ENCODE peak calls at places on chromosomes 6 and 20, in eight cellular contexts. One of them, this sample, is unnamed.

GRCh38 chr20:34549291-34549928 is 9.1 kb upstream of the MAP1LC3A start:
- DNase-seq in brain microvascular endothelial cell: no peak
- DNase-seq in aorta: no peak
- DNase-seq in uterus: no peak
- DNase-seq in stimulated activated CD4-positive, alpha-beta T cell treated with anti-CD3 and anti-CD28 coated beads, Interleukin-1b, Interleukin-23, amount 100 ng/mL, for 24 hours: no peak
- DNase-seq in activated naive CD8-positive, alpha-beta T cell treated with anti-CD3 and anti-CD28 coated beads, Interleukin-2, amount 10 ng/mL, durations not matched to agents 7 days and 5 days: no peak
- DNase-seq in NCI-H2171: no peak
- DNase-seq in T-helper 17 cell: no peak
- DNase-seq in this sample: no peak

GRCh38 chr20:4234128-4234527 is 218.8 kb upstream of the RNF24 start:
- DNase-seq in T-helper 17 cell: no peak
- DNase-seq in aorta: peak; percentile 89
- DNase-seq in uterus: peak; percentile 74
- DNase-seq in NCI-H2171: no peak
- DNase-seq in activated naive CD8-positive, alpha-beta T cell treated with anti-CD3 and anti-CD28 coated beads, Interleukin-2, amount 10 ng/mL, durations not matched to agents 7 days and 5 days: no peak
- DNase-seq in brain microvascular endothelial cell: peak; percentile 53
- DNase-seq in stimulated activated CD4-positive, alpha-beta T cell treated with anti-CD3 and anti-CD28 coated beads, Interleukin-1b, Interleukin-23, amount 100 ng/mL, for 24 hours: no peak
- DNase-seq in this sample: no peak

GRCh38 chr6:112800916-112801315 is 453.8 kb downstream of the RFPL4B start:
- DNase-seq in brain microvascular endothelial cell: no peak
- DNase-seq in NCI-H2171: no peak
- DNase-seq in T-helper 17 cell: no peak
- DNase-seq in stimulated activated CD4-positive, alpha-beta T cell treated with anti-CD3 and anti-CD28 coated beads, Interleukin-1b, Interleukin-23, amount 100 ng/mL, for 24 hours: no peak
- DNase-seq in uterus: no peak
- DNase-seq in aorta: no peak
- DNase-seq in activated naive CD8-positive, alpha-beta T cell treated with anti-CD3 and anti-CD28 coated beads, Interleukin-2, amount 10 ng/mL, durations not matched to agents 7 days and 5 days: no peak
- DNase-seq in this sample: no peak

GRCh38 chr6:70411542-70411941 is 1.8 kb upstream of the FAM135A start:
- DNase-seq in stimulated activated CD4-positive, alpha-beta T cell treated with anti-CD3 and anti-CD28 coated beads, Interleukin-1b, Interleukin-23, amount 100 ng/mL, for 24 hours: no peak
- DNase-seq in aorta: no peak
- DNase-seq in NCI-H2171: no peak
- DNase-seq in brain microvascular endothelial cell: no peak
- DNase-seq in T-helper 17 cell: no peak
- DNase-seq in uterus: no peak
- DNase-seq in activated naive CD8-positive, alpha-beta T cell treated with anti-CD3 and anti-CD28 coated beads, Interleukin-2, amount 10 ng/mL, durations not matched to agents 7 days and 5 days: no peak
- DNase-seq in this sample: no peak

GRCh38 chr20:57047281-57048026 is 219.0 kb downstream of the BMP7 start:
- DNase-seq in T-helper 17 cell: no peak
- DNase-seq in uterus: no peak
- DNase-seq in NCI-H2171: no peak
- DNase-seq in aorta: no peak
- DNase-seq in stimulated activated CD4-positive, alpha-beta T cell treated with anti-CD3 and anti-CD28 coated beads, Interleukin-1b, Interleukin-23, amount 100 ng/mL, for 24 hours: no peak
- DNase-seq in activated naive CD8-positive, alpha-beta T cell treated with anti-CD3 and anti-CD28 coated beads, Interleukin-2, amount 10 ng/mL, durations not matched to agents 7 days and 5 days: no peak
- DNase-seq in brain microvascular endothelial cell: no peak
- DNase-seq in this sample: no peak

GRCh38 chr20:11305406-11305805 is 612.3 kb upstream of the BTBD3 start:
- DNase-seq in aorta: no peak
- DNase-seq in T-helper 17 cell: no peak
- DNase-seq in stimulated activated CD4-positive, alpha-beta T cell treated with anti-CD3 and anti-CD28 coated beads, Interleukin-1b, Interleukin-23, amount 100 ng/mL, for 24 hours: no peak
- DNase-seq in activated naive CD8-positive, alpha-beta T cell treated with anti-CD3 and anti-CD28 coated beads, Interleukin-2, amount 10 ng/mL, durations not matched to agents 7 days and 5 days: no peak
- DNase-seq in brain microvascular endothelial cell: no peak
- DNase-seq in uterus: no peak
- DNase-seq in NCI-H2171: no peak
- DNase-seq in this sample: no peak

GRCh38 chr20:61288331-61288784 is 36.3 kb downstream of the CDH4 start:
- DNase-seq in activated naive CD8-positive, alpha-beta T cell treated with anti-CD3 and anti-CD28 coated beads, Interleukin-2, amount 10 ng/mL, durations not matched to agents 7 days and 5 days: no peak
- DNase-seq in stimulated activated CD4-positive, alpha-beta T cell treated with anti-CD3 and anti-CD28 coated beads, Interleukin-1b, Interleukin-23, amount 100 ng/mL, for 24 hours: no peak
- DNase-seq in NCI-H2171: no peak
- DNase-seq in uterus: no peak
- DNase-seq in brain microvascular endothelial cell: no peak
- DNase-seq in T-helper 17 cell: no peak
- DNase-seq in aorta: peak; percentile 69
- DNase-seq in this sample: no peak

GRCh38 chr6:130575971-130576370 is 210.2 kb downstream of the TMEM200A start:
- DNase-seq in NCI-H2171: no peak
- DNase-seq in brain microvascular endothelial cell: no peak
- DNase-seq in uterus: no peak
- DNase-seq in stimulated activated CD4-positive, alpha-beta T cell treated with anti-CD3 and anti-CD28 coated beads, Interleukin-1b, Interleukin-23, amount 100 ng/mL, for 24 hours: no peak
- DNase-seq in aorta: no peak
- DNase-seq in T-helper 17 cell: no peak
- DNase-seq in activated naive CD8-positive, alpha-beta T cell treated with anti-CD3 and anti-CD28 coated beads, Interleukin-2, amount 10 ng/mL, durations not matched to agents 7 days and 5 days: peak; percentile 77
- DNase-seq in this sample: no peak

GRCh38 chr6:31781244-31782125 is 4.4 kb upstream of the VWA7 start:
- DNase-seq in T-helper 17 cell: no peak
- DNase-seq in activated naive CD8-positive, alpha-beta T cell treated with anti-CD3 and anti-CD28 coated beads, Interleukin-2, amount 10 ng/mL, durations not matched to agents 7 days and 5 days: no peak
- DNase-seq in brain microvascular endothelial cell: no peak
- DNase-seq in aorta: no peak
- DNase-seq in uterus: no peak
- DNase-seq in stimulated activated CD4-positive, alpha-beta T cell treated with anti-CD3 and anti-CD28 coated beads, Interleukin-1b, Interleukin-23, amount 100 ng/mL, for 24 hours: no peak
- DNase-seq in NCI-H2171: no peak
- DNase-seq in this sample: no peak

GRCh38 chr6:150336299-150336698 is 32.5 kb upstream of the IYD start:
- DNase-seq in activated naive CD8-positive, alpha-beta T cell treated with anti-CD3 and anti-CD28 coated beads, Interleukin-2, amount 10 ng/mL, durations not matched to agents 7 days and 5 days: no peak
- DNase-seq in brain microvascular endothelial cell: peak; percentile 17
- DNase-seq in aorta: no peak
- DNase-seq in stimulated activated CD4-positive, alpha-beta T cell treated with anti-CD3 and anti-CD28 coated beads, Interleukin-1b, Interleukin-23, amount 100 ng/mL, for 24 hours: no peak
- DNase-seq in NCI-H2171: no peak
- DNase-seq in T-helper 17 cell: no peak
- DNase-seq in uterus: no peak
- DNase-seq in this sample: peak; percentile 70

GRCh38 chr6:102402635-102403329 is 1009.3 kb downstream of the GRIK2 start:
- DNase-seq in stimulated activated CD4-positive, alpha-beta T cell treated with anti-CD3 and anti-CD28 coated beads, Interleukin-1b, Interleukin-23, amount 100 ng/mL, for 24 hours: no peak
- DNase-seq in uterus: no peak
- DNase-seq in activated naive CD8-positive, alpha-beta T cell treated with anti-CD3 and anti-CD28 coated beads, Interleukin-2, amount 10 ng/mL, durations not matched to agents 7 days and 5 days: no peak
- DNase-seq in NCI-H2171: no peak
- DNase-seq in brain microvascular endothelial cell: no peak
- DNase-seq in aorta: no peak
- DNase-seq in T-helper 17 cell: no peak
- DNase-seq in this sample: no peak

GRCh38 chr6:99868074-99868702 is 125.8 kb downstream of the MCHR2 start:
- DNase-seq in NCI-H2171: peak; percentile 59
- DNase-seq in brain microvascular endothelial cell: peak; percentile 68
- DNase-seq in aorta: peak; percentile 90
- DNase-seq in uterus: peak; percentile 21
- DNase-seq in activated naive CD8-positive, alpha-beta T cell treated with anti-CD3 and anti-CD28 coated beads, Interleukin-2, amount 10 ng/mL, durations not matched to agents 7 days and 5 days: peak; percentile 74
- DNase-seq in T-helper 17 cell: peak; percentile 33
- DNase-seq in stimulated activated CD4-positive, alpha-beta T cell treated with anti-CD3 and anti-CD28 coated beads, Interleukin-1b, Interleukin-23, amount 100 ng/mL, for 24 hours: peak; percentile 48
- DNase-seq in this sample: peak; percentile 38

GRCh38 chr6:6681443-6681842 is 92.9 kb downstream of the LY86 start:
- DNase-seq in activated naive CD8-positive, alpha-beta T cell treated with anti-CD3 and anti-CD28 coated beads, Interleukin-2, amount 10 ng/mL, durations not matched to agents 7 days and 5 days: no peak
- DNase-seq in T-helper 17 cell: no peak
- DNase-seq in stimulated activated CD4-positive, alpha-beta T cell treated with anti-CD3 and anti-CD28 coated beads, Interleukin-1b, Interleukin-23, amount 100 ng/mL, for 24 hours: no peak
- DNase-seq in brain microvascular endothelial cell: no peak
- DNase-seq in uterus: no peak
- DNase-seq in aorta: no peak
- DNase-seq in NCI-H2171: no peak
- DNase-seq in this sample: no peak

GRCh38 chr6:98976674-98977365 is 29.1 kb upstream of the FBXL4 start:
- DNase-seq in T-helper 17 cell: no peak
- DNase-seq in brain microvascular endothelial cell: no peak
- DNase-seq in NCI-H2171: no peak
- DNase-seq in uterus: no peak
- DNase-seq in aorta: no peak
- DNase-seq in stimulated activated CD4-positive, alpha-beta T cell treated with anti-CD3 and anti-CD28 coated beads, Interleukin-1b, Interleukin-23, amount 100 ng/mL, for 24 hours: no peak
- DNase-seq in activated naive CD8-positive, alpha-beta T cell treated with anti-CD3 and anti-CD28 coated beads, Interleukin-2, amount 10 ng/mL, durations not matched to agents 7 days and 5 days: no peak
- DNase-seq in this sample: no peak

GRCh38 chr6:147699637-147700036 is 191.1 kb downstream of the SAMD5 start:
- DNase-seq in uterus: no peak
- DNase-seq in activated naive CD8-positive, alpha-beta T cell treated with anti-CD3 and anti-CD28 coated beads, Interleukin-2, amount 10 ng/mL, durations not matched to agents 7 days and 5 days: no peak
- DNase-seq in brain microvascular endothelial cell: peak; percentile 64
- DNase-seq in aorta: no peak
- DNase-seq in NCI-H2171: no peak
- DNase-seq in stimulated activated CD4-positive, alpha-beta T cell treated with anti-CD3 and anti-CD28 coated beads, Interleukin-1b, Interleukin-23, amount 100 ng/mL, for 24 hours: no peak
- DNase-seq in T-helper 17 cell: no peak
- DNase-seq in this sample: peak; percentile 35

GRCh38 chr6:111737065-111737521 is 131.4 kb upstream of the TRAF3IP2 start:
- DNase-seq in brain microvascular endothelial cell: no peak
- DNase-seq in aorta: no peak
- DNase-seq in activated naive CD8-positive, alpha-beta T cell treated with anti-CD3 and anti-CD28 coated beads, Interleukin-2, amount 10 ng/mL, durations not matched to agents 7 days and 5 days: no peak
- DNase-seq in uterus: no peak
- DNase-seq in stimulated activated CD4-positive, alpha-beta T cell treated with anti-CD3 and anti-CD28 coated beads, Interleukin-1b, Interleukin-23, amount 100 ng/mL, for 24 hours: no peak
- DNase-seq in NCI-H2171: no peak
- DNase-seq in T-helper 17 cell: no peak
- DNase-seq in this sample: no peak

GRCh38 chr20:64101731-64102621 is 5.4 kb downstream of the NPBWR2 start:
- DNase-seq in aorta: peak; percentile 80
- DNase-seq in activated naive CD8-positive, alpha-beta T cell treated with anti-CD3 and anti-CD28 coated beads, Interleukin-2, amount 10 ng/mL, durations not matched to agents 7 days and 5 days: peak; percentile 87
- DNase-seq in stimulated activated CD4-positive, alpha-beta T cell treated with anti-CD3 and anti-CD28 coated beads, Interleukin-1b, Interleukin-23, amount 100 ng/mL, for 24 hours: peak; percentile 46
- DNase-seq in brain microvascular endothelial cell: no peak
- DNase-seq in T-helper 17 cell: peak; percentile 61
- DNase-seq in uterus: no peak
- DNase-seq in NCI-H2171: peak; percentile 81
- DNase-seq in this sample: no peak

GRCh38 chr20:59062057-59062456 is 19.5 kb upstream of the PRELID3B start:
- DNase-seq in stimulated activated CD4-positive, alpha-beta T cell treated with anti-CD3 and anti-CD28 coated beads, Interleukin-1b, Interleukin-23, amount 100 ng/mL, for 24 hours: no peak
- DNase-seq in uterus: no peak
- DNase-seq in NCI-H2171: no peak
- DNase-seq in brain microvascular endothelial cell: no peak
- DNase-seq in aorta: no peak
- DNase-seq in T-helper 17 cell: no peak
- DNase-seq in activated naive CD8-positive, alpha-beta T cell treated with anti-CD3 and anti-CD28 coated beads, Interleukin-2, amount 10 ng/mL, durations not matched to agents 7 days and 5 days: no peak
- DNase-seq in this sample: no peak

GRCh38 chr20:50126662-50127061 is 13.7 kb upstream of the UBE2V1 start:
- DNase-seq in stimulated activated CD4-positive, alpha-beta T cell treated with anti-CD3 and anti-CD28 coated beads, Interleukin-1b, Interleukin-23, amount 100 ng/mL, for 24 hours: no peak
- DNase-seq in activated naive CD8-positive, alpha-beta T cell treated with anti-CD3 and anti-CD28 coated beads, Interleukin-2, amount 10 ng/mL, durations not matched to agents 7 days and 5 days: no peak
- DNase-seq in uterus: no peak
- DNase-seq in brain microvascular endothelial cell: no peak
- DNase-seq in aorta: peak; percentile 20
- DNase-seq in T-helper 17 cell: no peak
- DNase-seq in NCI-H2171: peak; percentile 69
- DNase-seq in this sample: no peak

GRCh38 chr6:134698228-134698627 is 251.7 kb downstream of the ALDH8A1 start:
- DNase-seq in brain microvascular endothelial cell: no peak
- DNase-seq in aorta: no peak
- DNase-seq in uterus: no peak
- DNase-seq in stimulated activated CD4-positive, alpha-beta T cell treated with anti-CD3 and anti-CD28 coated beads, Interleukin-1b, Interleukin-23, amount 100 ng/mL, for 24 hours: no peak
- DNase-seq in NCI-H2171: no peak
- DNase-seq in T-helper 17 cell: no peak
- DNase-seq in activated naive CD8-positive, alpha-beta T cell treated with anti-CD3 and anti-CD28 coated beads, Interleukin-2, amount 10 ng/mL, durations not matched to agents 7 days and 5 days: no peak
- DNase-seq in this sample: no peak

GRCh38 chr6:106574729-106575458 is 54.4 kb downstream of the RTN4IP1 start:
- DNase-seq in uterus: no peak
- DNase-seq in stimulated activated CD4-positive, alpha-beta T cell treated with anti-CD3 and anti-CD28 coated beads, Interleukin-1b, Interleukin-23, amount 100 ng/mL, for 24 hours: no peak
- DNase-seq in activated naive CD8-positive, alpha-beta T cell treated with anti-CD3 and anti-CD28 coated beads, Interleukin-2, amount 10 ng/mL, durations not matched to agents 7 days and 5 days: no peak
- DNase-seq in brain microvascular endothelial cell: peak; percentile 45
- DNase-seq in aorta: no peak
- DNase-seq in T-helper 17 cell: no peak
- DNase-seq in NCI-H2171: no peak
- DNase-seq in this sample: no peak

GRCh38 chr6:47714802-47715201 is 16.4 kb downstream of the ADGRF4 start:
- DNase-seq in aorta: no peak
- DNase-seq in uterus: no peak
- DNase-seq in NCI-H2171: no peak
- DNase-seq in activated naive CD8-positive, alpha-beta T cell treated with anti-CD3 and anti-CD28 coated beads, Interleukin-2, amount 10 ng/mL, durations not matched to agents 7 days and 5 days: no peak
- DNase-seq in T-helper 17 cell: no peak
- DNase-seq in stimulated activated CD4-positive, alpha-beta T cell treated with anti-CD3 and anti-CD28 coated beads, Interleukin-1b, Interleukin-23, amount 100 ng/mL, for 24 hours: no peak
- DNase-seq in brain microvascular endothelial cell: no peak
- DNase-seq in this sample: no peak

GRCh38 chr20:11302436-11302835 is 615.3 kb upstream of the BTBD3 start:
- DNase-seq in stimulated activated CD4-positive, alpha-beta T cell treated with anti-CD3 and anti-CD28 coated beads, Interleukin-1b, Interleukin-23, amount 100 ng/mL, for 24 hours: no peak
- DNase-seq in NCI-H2171: no peak
- DNase-seq in brain microvascular endothelial cell: no peak
- DNase-seq in uterus: no peak
- DNase-seq in activated naive CD8-positive, alpha-beta T cell treated with anti-CD3 and anti-CD28 coated beads, Interleukin-2, amount 10 ng/mL, durations not matched to agents 7 days and 5 days: no peak
- DNase-seq in T-helper 17 cell: no peak
- DNase-seq in aorta: no peak
- DNase-seq in this sample: no peak

GRCh38 chr6:27263886-27264285 is 16.4 kb downstream of the PRSS16 start:
- DNase-seq in T-helper 17 cell: no peak
- DNase-seq in NCI-H2171: no peak
- DNase-seq in aorta: no peak
- DNase-seq in stimulated activated CD4-positive, alpha-beta T cell treated with anti-CD3 and anti-CD28 coated beads, Interleukin-1b, Interleukin-23, amount 100 ng/mL, for 24 hours: no peak
- DNase-seq in uterus: no peak
- DNase-seq in brain microvascular endothelial cell: no peak
- DNase-seq in activated naive CD8-positive, alpha-beta T cell treated with anti-CD3 and anti-CD28 coated beads, Interleukin-2, amount 10 ng/mL, durations not matched to agents 7 days and 5 days: no peak
- DNase-seq in this sample: no peak

GRCh38 chr6:31480574-31480973 is 17.4 kb upstream of the MICB start:
- DNase-seq in T-helper 17 cell: no peak
- DNase-seq in activated naive CD8-positive, alpha-beta T cell treated with anti-CD3 and anti-CD28 coated beads, Interleukin-2, amount 10 ng/mL, durations not matched to agents 7 days and 5 days: no peak
- DNase-seq in stimulated activated CD4-positive, alpha-beta T cell treated with anti-CD3 and anti-CD28 coated beads, Interleukin-1b, Interleukin-23, amount 100 ng/mL, for 24 hours: no peak
- DNase-seq in aorta: no peak
- DNase-seq in uterus: no peak
- DNase-seq in NCI-H2171: no peak
- DNase-seq in brain microvascular endothelial cell: no peak
- DNase-seq in this sample: no peak

GRCh38 chr20:9228774-9229450 is 160.0 kb downstream of the PLCB4 start:
- DNase-seq in T-helper 17 cell: no peak
- DNase-seq in stimulated activated CD4-positive, alpha-beta T cell treated with anti-CD3 and anti-CD28 coated beads, Interleukin-1b, Interleukin-23, amount 100 ng/mL, for 24 hours: no peak
- DNase-seq in aorta: no peak
- DNase-seq in brain microvascular endothelial cell: no peak
- DNase-seq in activated naive CD8-positive, alpha-beta T cell treated with anti-CD3 and anti-CD28 coated beads, Interleukin-2, amount 10 ng/mL, durations not matched to agents 7 days and 5 days: no peak
- DNase-seq in NCI-H2171: no peak
- DNase-seq in uterus: no peak
- DNase-seq in this sample: peak; percentile 95

GRCh38 chr20:46767127-46767761 is 57.8 kb downstream of the SLC2A10 start:
- DNase-seq in stimulated activated CD4-positive, alpha-beta T cell treated with anti-CD3 and anti-CD28 coated beads, Interleukin-1b, Interleukin-23, amount 100 ng/mL, for 24 hours: no peak
- DNase-seq in activated naive CD8-positive, alpha-beta T cell treated with anti-CD3 and anti-CD28 coated beads, Interleukin-2, amount 10 ng/mL, durations not matched to agents 7 days and 5 days: no peak
- DNase-seq in brain microvascular endothelial cell: no peak
- DNase-seq in aorta: no peak
- DNase-seq in T-helper 17 cell: no peak
- DNase-seq in uterus: no peak
- DNase-seq in NCI-H2171: peak; percentile 61
- DNase-seq in this sample: peak; percentile 11

GRCh38 chr6:136250686-136251008 is 536 bp upstream of the MTFR2 start:
- DNase-seq in activated naive CD8-positive, alpha-beta T cell treated with anti-CD3 and anti-CD28 coated beads, Interleukin-2, amount 10 ng/mL, durations not matched to agents 7 days and 5 days: no peak
- DNase-seq in T-helper 17 cell: no peak
- DNase-seq in brain microvascular endothelial cell: no peak
- DNase-seq in aorta: no peak
- DNase-seq in uterus: no peak
- DNase-seq in stimulated activated CD4-positive, alpha-beta T cell treated with anti-CD3 and anti-CD28 coated beads, Interleukin-1b, Interleukin-23, amount 100 ng/mL, for 24 hours: no peak
- DNase-seq in NCI-H2171: no peak
- DNase-seq in this sample: no peak

GRCh38 chr20:48126227-48126740 is 341.0 kb upstream of the SULF2 start:
- DNase-seq in brain microvascular endothelial cell: no peak
- DNase-seq in T-helper 17 cell: no peak
- DNase-seq in NCI-H2171: no peak
- DNase-seq in activated naive CD8-positive, alpha-beta T cell treated with anti-CD3 and anti-CD28 coated beads, Interleukin-2, amount 10 ng/mL, durations not matched to agents 7 days and 5 days: no peak
- DNase-seq in stimulated activated CD4-positive, alpha-beta T cell treated with anti-CD3 and anti-CD28 coated beads, Interleukin-1b, Interleukin-23, amount 100 ng/mL, for 24 hours: no peak
- DNase-seq in aorta: no peak
- DNase-seq in uterus: no peak
- DNase-seq in this sample: no peak

GRCh38 chr6:31587791-31588777 is 2.0 kb downstream of the LST1 start:
- DNase-seq in activated naive CD8-positive, alpha-beta T cell treated with anti-CD3 and anti-CD28 coated beads, Interleukin-2, amount 10 ng/mL, durations not matched to agents 7 days and 5 days: no peak
- DNase-seq in aorta: no peak
- DNase-seq in NCI-H2171: no peak
- DNase-seq in stimulated activated CD4-positive, alpha-beta T cell treated with anti-CD3 and anti-CD28 coated beads, Interleukin-1b, Interleukin-23, amount 100 ng/mL, for 24 hours: no peak
- DNase-seq in brain microvascular endothelial cell: no peak
- DNase-seq in T-helper 17 cell: no peak
- DNase-seq in uterus: no peak
- DNase-seq in this sample: no peak

GRCh38 chr6:44739163-44739562 is 351.7 kb downstream of the CDC5L start:
- DNase-seq in aorta: no peak
- DNase-seq in brain microvascular endothelial cell: peak; percentile 16
- DNase-seq in activated naive CD8-positive, alpha-beta T cell treated with anti-CD3 and anti-CD28 coated beads, Interleukin-2, amount 10 ng/mL, durations not matched to agents 7 days and 5 days: no peak
- DNase-seq in stimulated activated CD4-positive, alpha-beta T cell treated with anti-CD3 and anti-CD28 coated beads, Interleukin-1b, Interleukin-23, amount 100 ng/mL, for 24 hours: no peak
- DNase-seq in uterus: no peak
- DNase-seq in T-helper 17 cell: no peak
- DNase-seq in NCI-H2171: no peak
- DNase-seq in this sample: no peak

GRCh38 chr20:815914-816606 is 17.5 kb upstream of the FAM110A start:
- DNase-seq in aorta: peak; percentile 83
- DNase-seq in T-helper 17 cell: peak; percentile 56
- DNase-seq in stimulated activated CD4-positive, alpha-beta T cell treated with anti-CD3 and anti-CD28 coated beads, Interleukin-1b, Interleukin-23, amount 100 ng/mL, for 24 hours: peak; percentile 21
- DNase-seq in brain microvascular endothelial cell: peak; percentile 29
- DNase-seq in NCI-H2171: peak; percentile 62
- DNase-seq in uterus: peak; percentile 43
- DNase-seq in activated naive CD8-positive, alpha-beta T cell treated with anti-CD3 and anti-CD28 coated beads, Interleukin-2, amount 10 ng/mL, durations not matched to agents 7 days and 5 days: peak; percentile 69
- DNase-seq in this sample: no peak

This sample was measured in foreskin melanocyte.